ENCODE peak calls at places on chromosome 11, in six cellular contexts. R is kidney, P is IMR-90, U is cardiac muscle cell, G is left ventricle myocardium inferior, I is prostate gland. Q is an unnamed sample.

GRCh38 chr11:123450593-123450992 is 20.5 kb downstream of the GRAMD1B start:
- DNase-seq in U (peak; percentile 87), P (peak; percentile 91), I (no peak), R (no peak), G (no peak), Q (peak; percentile 15)

GRCh38 chr11:93209476-93209875 is 11.7 kb upstream of the SLC36A4 start:
- DNase-seq in I (no peak), G (no peak), R (no peak), U (peak; percentile 51), P (no peak), Q (no peak)

GRCh38 chr11:112734207-112734606 is 227.0 kb upstream of the NCAM1 start:
- DNase-seq in P (peak; percentile 8), R (no peak), U (peak; percentile 53), I (no peak), G (no peak), Q (no peak)

GRCh38 chr11:96242191-96242845 is 100.7 kb downstream of the MAML2 start:
- DNase-seq in U (peak; percentile 76), R (no peak), I (no peak), P (no peak), G (no peak), Q (no peak)

GRCh38 chr11:108246885-108247284 is 24.0 kb downstream of the ATM start:
- DNase-seq in P (no peak), R (no peak), U (no peak), I (no peak), G (no peak), Q (no peak)

GRCh38 chr11:118074785-118075184 is 2.1 kb upstream of the TMPRSS4 start:
- DNase-seq in P (no peak), I (peak; percentile 71), U (no peak), G (no peak), R (peak; percentile 84), Q (no peak)

GRCh38 chr11:73453562-73453961 is 77.4 kb downstream of the RELT start:
- DNase-seq in P (peak; percentile 39), I (no peak), G (no peak), R (no peak), U (peak; percentile 83), Q (no peak)

GRCh38 chr11:113603277-113604059 is 102.6 kb downstream of the TMPRSS5 start:
- DNase-seq in U (peak; percentile 42), P (no peak), R (no peak), G (peak; percentile 53), I (no peak), Q (peak; percentile 78)

GRCh38 chr11:75140269-75141138 is 10.4 kb upstream of the SLCO2B1 start:
- DNase-seq in R (no peak), I (peak; percentile 29), G (peak; percentile 69), P (peak; percentile 11), U (peak; percentile 49), Q (peak; percentile 76)

GRCh38 chr11:6200975-6201374 is 2.0 kb downstream of the OR52W1 start:
- DNase-seq in P (no peak), U (peak; percentile 76), G (peak; percentile 47), R (no peak), I (no peak), Q (peak; percentile 19)

GRCh38 chr11:2314525-2315394 is 12.9 kb downstream of the TSPAN32 start:
- DNase-seq in R (peak; percentile 96), G (peak; percentile 91), U (peak; percentile 98), P (peak; percentile 60), I (peak; percentile 71), Q (peak; percentile 91)

GRCh38 chr11:131817701-131818188 is 447.3 kb downstream of the NTM start:
- DNase-seq in U (no peak), R (no peak), P (no peak), I (no peak), G (no peak), Q (no peak)

GRCh38 chr11:113806403-113806802 is 26.8 kb downstream of the CLDN25 start:
- DNase-seq in G (no peak), P (peak; percentile 7), U (peak; percentile 44), R (no peak), I (no peak), Q (no peak)

GRCh38 chr11:46513934-46514342 is 79.9 kb downstream of the AMBRA1 start:
- DNase-seq in G (peak; percentile 47), R (peak; percentile 56), P (peak; percentile 41), I (peak; percentile 73), U (peak; percentile 57), Q (peak; percentile 59)

GRCh38 chr11:125945011-125945796 is 640 bp upstream of the VSIG10L2 start:
- DNase-seq in G (no peak), R (no peak), I (no peak), P (no peak), U (no peak), Q (no peak)

GRCh38 chr11:124892750-124893454 is 4.8 kb downstream of the ROBO4 start:
- DNase-seq in P (no peak), I (no peak), U (peak; percentile 16), G (no peak), R (no peak), Q (no peak)

GRCh38 chr11:18706330-18707243 is 8.0 kb downstream of the TMEM86A start:
- DNase-seq in P (no peak), I (peak; percentile 40), G (peak; percentile 57), U (peak; percentile 77), R (peak; percentile 87), Q (peak; percentile 49)

GRCh38 chr11:34432822-34433221 is 5.9 kb upstream of the CAT start:
- DNase-seq in G (no peak), R (no peak), I (no peak), U (no peak), P (no peak), Q (no peak)

GRCh38 chr11:69442807-69443137 is 38.7 kb upstream of the LINC01488 start:
- DNase-seq in G (peak; percentile 60), I (peak; percentile 34), U (no peak), P (peak; percentile 60), R (peak; percentile 83), Q (peak; percentile 72)

GRCh38 chr11:70670684-70671034 is 272.3 kb downstream of the CTTN start:
- DNase-seq in R (no peak), I (no peak), G (no peak), U (no peak), P (no peak), Q (no peak)

GRCh38 chr11:61480936-61481335 is 27.6 kb upstream of the LRRC10B start:
- DNase-seq in P (no peak), R (no peak), I (no peak), G (no peak), U (peak; percentile 43), Q (peak; percentile 48)

GRCh38 chr11:61477126-61477525 is 31.4 kb upstream of the LRRC10B start:
- DNase-seq in I (no peak), P (no peak), G (no peak), U (no peak), R (no peak), Q (no peak)

GRCh38 chr11:61475433-61475832 is 33.1 kb upstream of the LRRC10B start:
- DNase-seq in P (no peak), G (no peak), U (no peak), I (no peak), R (no peak), Q (no peak)

GRCh38 chr11:61480261-61480660 is 28.3 kb upstream of the LRRC10B start:
- DNase-seq in R (no peak), U (no peak), P (no peak), I (no peak), G (no peak), Q (no peak)

DNA sequence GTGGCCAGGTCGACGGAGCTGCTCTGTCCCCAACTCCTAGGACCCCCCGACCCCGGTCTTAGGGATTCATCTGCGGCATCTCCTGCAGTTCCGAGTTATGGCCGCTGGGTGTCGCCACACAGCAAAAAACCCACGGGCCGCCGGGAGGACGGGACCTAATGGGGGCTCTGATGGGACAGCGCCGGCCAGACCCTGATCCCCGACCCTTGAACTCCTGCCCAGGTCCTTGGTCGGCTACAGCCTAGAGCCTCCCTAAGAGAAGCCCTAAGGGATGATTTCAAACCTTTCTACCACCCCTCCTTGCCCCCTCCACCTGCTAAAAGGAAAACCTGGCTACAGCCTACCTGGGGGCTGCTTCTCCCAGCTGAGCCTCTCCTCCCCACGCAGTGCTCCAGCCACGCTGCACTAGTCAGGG is 30.8 kb upstream of the LRRC10B start:
- DNase-seq in I (peak; percentile 22), R (no peak), P (no peak), U (no peak), G (peak; percentile 60), Q (peak; percentile 59)
- H3K27ac ChIP-seq in I (no peak overlapping the region), R (no peak overlapping the region), P (no peak overlapping the region), U (no peak overlapping the region), G (peak overlapping the region; percentile 71), Q (no peak overlapping the region)

DNA sequence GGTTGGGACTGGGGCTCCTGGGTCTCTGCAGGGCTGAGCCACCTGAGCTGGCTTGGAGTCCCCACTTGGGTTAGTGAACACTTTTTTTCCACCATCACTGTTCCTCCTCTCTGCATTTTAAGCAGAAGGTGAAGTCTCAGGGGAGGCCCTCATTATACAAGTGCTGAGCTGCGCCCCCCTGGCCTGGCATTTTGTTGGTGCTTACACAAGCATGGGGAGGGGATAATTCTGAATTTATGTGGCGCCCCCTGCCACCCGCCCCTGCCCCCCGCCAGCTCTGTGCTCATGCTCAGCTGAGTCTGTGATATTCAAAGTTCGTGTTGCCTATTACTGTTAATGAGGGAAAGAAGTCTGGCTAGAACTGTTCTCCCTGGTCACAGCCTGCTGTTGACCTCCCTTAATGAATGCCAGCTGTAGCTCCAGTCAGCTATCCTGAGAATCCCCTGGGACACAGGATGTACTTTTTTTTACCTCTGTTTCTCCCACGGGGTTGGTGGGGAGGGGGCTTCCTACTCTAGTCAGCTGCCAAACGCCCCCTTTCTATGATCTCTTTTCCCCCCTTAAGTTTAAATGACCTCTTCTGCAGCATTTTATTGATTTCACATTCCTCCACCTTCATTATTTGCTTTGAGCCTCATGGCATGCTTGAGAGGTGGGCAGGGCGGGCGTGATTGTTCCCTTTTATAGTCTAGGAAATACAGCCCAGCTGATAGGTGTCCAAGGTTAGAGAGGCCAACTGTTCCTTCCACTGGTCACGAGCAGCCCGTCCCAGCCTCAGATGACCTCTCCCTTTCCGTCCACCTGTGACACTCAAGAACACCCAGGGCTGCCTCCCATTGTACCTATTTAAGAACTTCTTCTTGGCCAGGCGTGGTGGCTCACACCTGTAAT is 12.2 kb downstream of the USP2 start:
- DNase-seq in R (peak; percentile 22), P (no peak), G (peak; percentile 44), U (no peak), I (no peak), Q (no peak)
- H3K4me3 ChIP-seq in R (peak overlapping the region; percentile 53), P (no peak overlapping the region), G (peak overlapping the region; percentile 56), U (no peak overlapping the region), I (no peak overlapping the region), Q (no peak overlapping the region)

GRCh38 chr11:24509114-24509513 is 12.3 kb downstream of the LUZP2 start:
- DNase-seq in P (peak; percentile 41), I (no peak), U (peak; percentile 28), R (no peak), G (no peak), Q (no peak)
- TF ChIP-seq CTCF in P (peak; percentile 57), I (peak; percentile 12), U (peak; percentile 30), R (peak; percentile 9), G (no peak), Q (no peak)

DNA sequence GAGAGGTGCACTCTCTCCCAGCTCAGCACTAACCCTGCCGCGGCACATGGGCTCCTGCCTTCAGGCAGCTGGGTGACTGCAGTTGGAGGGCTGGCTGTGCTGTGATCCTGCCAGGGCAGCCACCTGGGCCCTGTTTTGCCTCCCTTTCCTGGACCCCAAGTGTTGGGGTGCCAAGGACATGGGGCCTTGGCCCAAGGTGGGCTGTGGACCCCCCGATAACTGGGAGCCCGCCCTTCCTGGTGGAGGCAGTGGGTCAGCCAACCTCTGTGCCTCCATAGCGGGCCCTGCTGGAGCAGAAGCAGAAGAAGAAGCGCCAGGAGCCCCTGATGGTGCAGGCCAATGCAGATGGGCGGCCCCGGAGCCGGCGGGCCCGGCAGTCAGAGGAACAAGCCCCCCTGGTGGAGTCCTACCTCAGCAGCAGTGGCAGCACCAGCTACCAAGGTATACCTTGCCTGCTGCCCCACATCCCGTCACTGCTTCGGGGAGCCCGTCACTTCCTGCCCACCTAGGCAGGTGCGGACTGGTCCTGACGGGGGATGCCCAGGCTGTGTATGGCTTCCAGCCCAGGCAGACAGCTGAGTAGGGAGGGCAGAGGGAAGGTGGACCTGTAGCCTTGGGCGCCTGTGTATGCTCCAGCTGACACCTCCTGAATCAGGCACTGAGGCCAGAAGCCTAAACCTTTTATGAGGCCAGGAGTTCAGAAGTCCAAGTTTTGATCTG is 8.9 kb downstream of the TUB start:
- DNase-seq in G (no peak), R (no peak), U (no peak), P (no peak), I (no peak), Q (no peak)
- H3K27ac ChIP-seq in G (no peak overlapping the region), R (no peak overlapping the region), U (no peak overlapping the region), P (no peak overlapping the region), I (no peak overlapping the region), Q (no peak overlapping the region)

Q was measured in heart right ventricle.